ENCODE peak calls at places on chromosomes 2 and 18, in eight cellular contexts. Y is GM23338, V is hepatocyte, M is HCT116, X is SK-N-SH, J is PC-3, F is MM.1S, T is GM23248. N is an unnamed sample.

GRCh38 chr2:182650704-182651103 is 65.4 kb upstream of the DNAJC10 start:
- DNase-seq in M (peak; percentile 40), T (peak; percentile 74), Y (peak; percentile 73), F (peak; percentile 59), V (peak; percentile 23), X (peak; percentile 16), J (peak; percentile 61), N (peak; percentile 36)

GRCh38 chr18:21167641-21168372 is 56.2 kb upstream of the ROCK1 start:
- DNase-seq in J (peak; percentile 80), T (no peak), F (peak; percentile 73), M (peak; percentile 15), V (peak; percentile 78), Y (peak; percentile 92), X (no peak), N (no peak)

GRCh38 chr2:25098558-25099486 is 56.9 kb downstream of the EFR3B start:
- DNase-seq in V (peak; percentile 72), J (no peak), F (no peak), M (no peak), X (no peak), T (no peak), Y (no peak), N (no peak)

GRCh38 chr2:37610638-37611289 is 60.7 kb downstream of the CDC42EP3 start:
- DNase-seq in T (peak; percentile 36), F (no peak), V (no peak), J (no peak), X (no peak), M (no peak), Y (no peak), N (no peak)

GRCh38 chr2:43343573-43344304 is 117.3 kb upstream of the ZFP36L2 start:
- DNase-seq in F (no peak), T (peak; percentile 88), X (no peak), Y (no peak), V (peak; percentile 58), J (no peak), M (no peak), N (no peak)

GRCh38 chr2:164224007-164224406 is 397.3 kb downstream of the GRB14 start:
- DNase-seq in M (no peak), V (no peak), J (no peak), X (no peak), F (no peak), Y (no peak), T (no peak), N (no peak)

GRCh38 chr18:60543646-60544045 is 171.1 kb upstream of the MC4R start:
- DNase-seq in X (no peak), F (no peak), V (no peak), J (no peak), Y (no peak), T (no peak), M (no peak), N (no peak)

GRCh38 chr2:54574107-54574859 is 118.2 kb downstream of the SPTBN1 start:
- DNase-seq in J (peak; percentile 32), V (peak; percentile 85), F (no peak), M (no peak), T (peak; percentile 49), Y (no peak), X (no peak), N (peak; percentile 44)

GRCh38 chr2:137172162-137172561 is 406.8 kb downstream of the THSD7B start:
- DNase-seq in T (peak; percentile 12), F (no peak), J (no peak), Y (no peak), V (no peak), M (no peak), X (no peak), N (no peak)

GRCh38 chr2:29367986-29368677 is 252.9 kb downstream of the CLIP4 start:
- DNase-seq in V (no peak), F (no peak), Y (no peak), X (no peak), J (peak; percentile 53), T (no peak), M (no peak), N (no peak)

GRCh38 chr2:180657054-180657453 is 323.4 kb upstream of the UBE2E3 start:
- DNase-seq in Y (no peak), V (peak; percentile 60), T (peak; percentile 56), J (peak; percentile 90), M (peak; percentile 48), X (no peak), F (no peak), N (no peak)

DNA sequence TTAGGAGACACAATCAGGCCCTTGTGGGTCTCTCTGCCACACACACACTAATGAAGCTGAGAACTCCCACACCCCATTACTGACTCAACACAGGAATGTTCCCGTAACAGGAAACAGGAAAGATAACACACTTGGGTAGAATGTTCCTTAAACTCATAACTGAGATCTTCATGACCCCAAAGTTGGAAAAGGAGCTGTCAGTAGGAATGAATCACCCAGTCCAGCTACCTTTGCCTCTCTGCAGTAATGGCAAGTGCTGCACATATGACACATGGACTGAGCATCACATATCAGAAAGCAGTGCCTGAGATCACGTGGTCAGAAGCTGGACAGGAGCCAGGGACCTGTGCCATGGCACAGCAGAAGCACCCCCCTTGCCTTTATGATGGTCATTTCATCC is 65.2 kb upstream of the ACAA2 start:
- DNase-seq in V (no peak), J (no peak), Y (no peak), M (no peak), F (no peak), X (no peak), T (peak; percentile 5), N (no peak)
- H3K4me3 ChIP-seq in V (no peak overlapping the region), J (no peak overlapping the region), Y (no peak overlapping the region), M (no peak overlapping the region), F (no peak overlapping the region), X (no peak overlapping the region), T (no peak overlapping the region), N (no peak overlapping the region)

DNA sequence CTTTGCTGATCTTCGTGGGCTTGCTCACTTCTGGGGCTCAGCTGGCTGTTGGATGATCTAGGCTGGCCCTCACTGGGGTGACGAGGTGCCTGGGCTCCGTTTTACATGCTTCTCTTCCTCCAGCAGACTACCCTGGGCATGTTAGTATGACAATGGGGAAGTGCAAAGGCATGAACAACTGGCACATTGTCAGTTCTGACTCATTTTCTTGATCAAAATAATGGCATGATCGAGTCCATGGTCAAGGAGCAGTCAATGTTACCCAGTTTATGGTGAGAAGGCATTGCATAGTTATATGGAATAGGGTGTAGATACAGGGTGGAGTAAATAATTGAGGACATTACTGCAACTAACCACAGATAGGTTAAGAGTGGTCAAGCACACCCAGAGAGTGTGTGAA is 10.0 kb upstream of the UPP2 start:
- DNase-seq in M (no peak), T (no peak), Y (no peak), V (no peak), J (no peak), F (no peak), X (no peak), N (no peak)
- H3K27ac ChIP-seq in M (no peak overlapping the region), T (no peak overlapping the region), Y (no peak overlapping the region), V (no peak overlapping the region), J (no peak overlapping the region), F (no peak overlapping the region), X (no peak overlapping the region), N (no peak overlapping the region)

GRCh38 chr2:173092844-173093402 is 17.3 kb downstream of the MAP3K20 start:
- DNase-seq in Y (no peak), M (no peak), V (no peak), X (no peak), T (no peak), J (no peak), F (no peak), N (no peak)

GRCh38 chr2:173087214-173087581 is 11.6 kb downstream of the MAP3K20 start:
- DNase-seq in V (no peak), Y (no peak), M (no peak), T (peak; percentile 33), J (no peak), F (no peak), X (no peak), N (no peak)

GRCh38 chr2:173090973-173091660 is 15.5 kb downstream of the MAP3K20 start:
- DNase-seq in J (no peak), M (no peak), V (no peak), F (no peak), T (peak; percentile 25), Y (peak; percentile 50), X (no peak), N (no peak)

GRCh38 chr2:173087793-173088493 is 12.3 kb downstream of the MAP3K20 start:
- DNase-seq in T (no peak), Y (no peak), X (no peak), F (no peak), V (no peak), J (peak; percentile 36), M (no peak), N (no peak)

DNA sequence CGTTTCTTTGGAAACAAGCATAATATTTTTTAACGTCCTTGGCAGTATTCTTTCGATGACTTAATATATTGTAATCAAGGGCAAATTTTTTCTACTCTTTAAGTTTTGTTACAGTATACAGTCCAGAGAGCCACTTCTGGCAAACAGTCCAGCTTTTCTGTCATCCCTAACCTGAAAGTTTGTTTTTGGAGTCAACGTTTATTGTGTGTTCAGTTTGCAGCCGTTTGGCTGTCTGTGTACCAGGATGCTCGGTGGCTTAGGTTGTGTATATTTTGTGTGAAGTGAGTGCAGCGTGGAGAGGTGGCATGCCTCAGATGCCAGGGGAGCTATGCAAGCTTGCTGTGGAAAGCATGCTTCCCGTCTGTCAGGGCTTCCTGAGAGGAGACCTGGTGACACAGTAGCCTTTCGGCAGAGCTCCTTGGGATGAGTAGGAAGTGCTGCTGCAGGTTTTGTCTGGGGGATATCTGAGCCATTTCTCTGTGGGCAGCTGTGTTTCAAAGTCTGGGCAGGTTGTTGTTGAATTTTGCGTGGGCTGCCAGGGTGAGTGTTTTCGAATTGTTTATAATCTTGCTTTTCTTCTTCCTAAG is 14.7 kb downstream of the MAP3K20 start:
- DNase-seq in J (no peak), X (no peak), M (no peak), V (no peak), Y (peak; percentile 37), T (peak; percentile 90), F (no peak), N (no peak)
- TF ChIP-seq EZH2phosphoT487 in J (no peak), X (no peak), M (no peak), V (no peak), Y (no peak), T (no peak), F (no peak), N (no peak)

DNA sequence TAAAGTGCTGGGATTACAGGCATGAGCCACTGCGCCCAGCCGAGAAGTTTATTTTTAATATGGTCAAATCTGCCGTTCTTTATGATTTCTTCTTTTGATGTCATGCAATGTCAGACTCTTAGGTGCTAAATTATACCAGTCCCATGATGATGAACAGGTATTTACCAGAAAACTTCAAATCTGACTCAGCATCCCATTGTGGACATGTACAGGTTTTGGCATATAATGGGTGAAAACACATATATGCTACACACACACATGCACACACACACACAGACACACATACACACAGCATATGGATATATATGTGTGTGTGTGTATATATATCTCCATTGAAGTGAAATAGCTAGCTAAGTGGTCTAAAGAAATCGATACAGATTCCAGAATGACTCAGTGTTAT is 7.4 kb downstream of the PLEK start:
- DNase-seq in Y (no peak), T (no peak), X (no peak), J (no peak), V (no peak), F (no peak), M (no peak), N (no peak)
- H3K4me3 ChIP-seq in Y (no peak overlapping the region), T (no peak overlapping the region), X (no peak overlapping the region), J (no peak overlapping the region), V (no peak overlapping the region), F (no peak overlapping the region), M (no peak overlapping the region), N (no peak overlapping the region)